ENCODE peak calls at places on chromosomes 1 and 21, in four cellular contexts. One of them, this sample, is unnamed.

GRCh38 chr1:164967300-164967699 is 389.2 kb downstream of the LMX1A start:
- DNase-seq in H7: no peak
- DNase-seq in spleen: no peak
- DNase-seq in kidney: no peak
- DNase-seq in this sample: no peak

GRCh38 chr1:73910466-73910865 is 287.5 kb downstream of the LRRIQ3 start:
- DNase-seq in H7: no peak
- DNase-seq in spleen: no peak
- DNase-seq in kidney: no peak
- DNase-seq in this sample: no peak

GRCh38 chr1:91792393-91793032 is 93.4 kb downstream of the TGFBR3 start:
- DNase-seq in H7: peak
- DNase-seq in spleen: no peak
- DNase-seq in kidney: no peak
- DNase-seq in this sample: no peak

GRCh38 chr1:234986750-234987414 is 141.8 kb downstream of the TOMM20 start:
- DNase-seq in H7: no peak
- DNase-seq in spleen: no peak
- DNase-seq in kidney: no peak
- DNase-seq in this sample: no peak

GRCh38 chr1:92817986-92818764 is 13.7 kb upstream of the RPL5 start:
- DNase-seq in H7: peak
- DNase-seq in spleen: no peak
- DNase-seq in kidney: no peak
- DNase-seq in this sample: peak

GRCh38 chr1:158163000-158163947 is 17.4 kb upstream of the CD1D start:
- DNase-seq in H7: no peak
- DNase-seq in spleen: no peak
- DNase-seq in kidney: no peak
- DNase-seq in this sample: no peak

GRCh38 chr1:17563494-17564281 is 24.2 kb downstream of the ARHGEF10L start:
- DNase-seq in H7: no peak
- DNase-seq in spleen: no peak
- DNase-seq in kidney: no peak
- DNase-seq in this sample: no peak

GRCh38 chr1:91685994-91686393 is 185.3 kb downstream of the CDC7 start:
- DNase-seq in H7: no peak
- DNase-seq in spleen: no peak
- DNase-seq in kidney: no peak
- DNase-seq in this sample: no peak

GRCh38 chr1:74245168-74245753 is 10.1 kb downstream of the TNNI3K start:
- DNase-seq in H7: peak
- DNase-seq in spleen: no peak
- DNase-seq in kidney: no peak
- DNase-seq in this sample: no peak

GRCh38 chr1:6292134-6292533 is 31.2 kb upstream of the GPR153 start:
- DNase-seq in H7: no peak
- DNase-seq in spleen: no peak
- DNase-seq in kidney: no peak
- DNase-seq in this sample: no peak

GRCh38 chr1:41662061-41662655 is 177.7 kb upstream of the EDN2 start:
- DNase-seq in H7: peak
- DNase-seq in spleen: peak
- DNase-seq in kidney: peak
- DNase-seq in this sample: peak

GRCh38 chr1:167755568-167756145 is 33.9 kb downstream of the MPZL1 start:
- DNase-seq in H7: no peak
- DNase-seq in spleen: no peak
- DNase-seq in kidney: no peak
- DNase-seq in this sample: no peak

GRCh38 chr1:225442156-225442555 is 14.3 kb upstream of the LBR start:
- DNase-seq in H7: no peak
- DNase-seq in spleen: no peak
- DNase-seq in kidney: no peak
- DNase-seq in this sample: no peak

GRCh38 chr21:37153935-37154350 is 80.9 kb downstream of the TTC3 start:
- DNase-seq in H7: peak
- DNase-seq in spleen: no peak
- DNase-seq in kidney: no peak
- DNase-seq in this sample: no peak

GRCh38 chr1:37731312-37732019 is 33.5 kb downstream of the EPHA10 start:
- DNase-seq in H7: no peak
- DNase-seq in spleen: peak
- DNase-seq in kidney: no peak
- DNase-seq in this sample: no peak

GRCh38 chr1:20867062-20867461 is 80.0 kb upstream of the HP1BP3 start:
- DNase-seq in H7: no peak
- DNase-seq in spleen: no peak
- DNase-seq in kidney: no peak
- DNase-seq in this sample: no peak

This sample was measured in LoVo.